ENCODE peak calls at places on chromosomes 6 and 20, in ten cellular contexts. J, G, T, W, U, X, Z, N, Y and H are unnamed samples.

GRCh38 chr20:37209193-37209592 is 29.8 kb upstream of the MROH8 start:
- DNase-seq in Z (no peak), T (no peak), G (no peak), W (no peak), U (no peak), J (no peak), N (no peak), Y (no peak), X (no peak), H (no peak)

GRCh38 chr6:23077797-23078196 is 508.4 kb downstream of the HDGFL1 start:
- DNase-seq in J (no peak), Y (no peak), W (no peak), G (no peak), N (no peak), Z (no peak), T (no peak), U (no peak), X (no peak), H (no peak)

GRCh38 chr6:117265425-117266266 is at the start of gene VGLL2:
- DNase-seq in W (no peak), Y (no peak), T (no peak), X (peak; percentile 58), Z (peak; percentile 35), U (no peak), J (peak; percentile 38), N (peak; percentile 69), G (peak; percentile 78), H (no peak)

GRCh38 chr6:147106759-147107401 is 97.3 kb upstream of the STXBP5 start:
- DNase-seq in T (no peak), U (no peak), J (peak; percentile 66), Y (no peak), X (no peak), G (no peak), N (no peak), W (no peak), Z (peak; percentile 17), H (no peak)

GRCh38 chr6:88238065-88238464 is 71.9 kb upstream of the CNR1 start:
- DNase-seq in Z (peak; percentile 4), N (no peak), T (no peak), J (peak; percentile 14), X (no peak), U (peak; percentile 39), Y (no peak), G (peak; percentile 26), W (peak; percentile 39), H (no peak)

GRCh38 chr20:13256606-13257005 is 35.5 kb downstream of the ISM1 start:
- DNase-seq in J (no peak), Z (no peak), Y (no peak), N (no peak), T (no peak), X (no peak), U (no peak), W (no peak), G (no peak), H (no peak)

GRCh38 chr6:125906158-125906998 is 50.2 kb upstream of the HINT3 start:
- DNase-seq in U (no peak), N (no peak), X (no peak), Y (peak; percentile 54), W (no peak), Z (peak; percentile 12), T (no peak), G (peak; percentile 55), J (peak; percentile 38), H (no peak)

GRCh38 chr6:109081026-109081425 is 13.6 kb downstream of the SESN1 start:
- DNase-seq in J (no peak), W (no peak), G (no peak), U (no peak), X (no peak), N (no peak), Z (no peak), T (no peak), Y (no peak), H (no peak)

GRCh38 chr20:8094415-8094818 is 37.6 kb upstream of the PLCB1 start:
- DNase-seq in W (no peak), N (no peak), J (peak; percentile 78), T (peak; percentile 90), U (peak; percentile 26), X (peak; percentile 93), G (no peak), Z (peak; percentile 67), Y (peak; percentile 49), H (peak; percentile 47)

GRCh38 chr6:169824848-169825557 is 73.6 kb downstream of the ERMARD start:
- DNase-seq in U (no peak), Z (no peak), G (no peak), W (no peak), Y (no peak), N (no peak), J (no peak), X (peak; percentile 11), T (peak; percentile 67), H (no peak)

GRCh38 chr6:3887150-3887700 is 38.1 kb downstream of the FAM50B start:
- DNase-seq in Y (no peak), X (no peak), J (peak; percentile 63), U (peak; percentile 23), G (no peak), N (no peak), Z (peak; percentile 64), T (peak; percentile 76), W (peak; percentile 40), H (no peak)

GRCh38 chr6:15401769-15402250 is 155.9 kb downstream of the JARID2 start:
- DNase-seq in Y (no peak), J (no peak), N (no peak), Z (no peak), U (peak; percentile 10), X (no peak), W (no peak), T (no peak), G (no peak), H (no peak)

GRCh38 chr6:136922680-136922996 is 537 bp downstream of the SLC35D3 start:
- DNase-seq in W (no peak), T (no peak), Z (no peak), X (no peak), U (no peak), J (no peak), Y (no peak), N (peak; percentile 55), G (no peak), H (no peak)

GRCh38 chr6:136921521-136921935 is 573 bp upstream of the SLC35D3 start:
- DNase-seq in Y (no peak), N (peak; percentile 63), U (no peak), Z (no peak), G (peak; percentile 53), X (no peak), J (no peak), W (no peak), T (no peak), H (no peak)

GRCh38 chr6:136923116-136923953 is 1.2 kb downstream of the SLC35D3 start:
- DNase-seq in X (no peak), N (peak; percentile 51), W (no peak), G (peak; percentile 3), J (no peak), U (no peak), Z (no peak), Y (no peak), T (no peak), H (no peak)

GRCh38 chr6:136920858-136921520 is 1.1 kb upstream of the SLC35D3 start:
- DNase-seq in X (no peak), G (peak; percentile 48), T (no peak), U (no peak), Y (no peak), Z (no peak), N (peak; percentile 61), J (peak; percentile 16), W (peak; percentile 5), H (no peak)

DNA sequence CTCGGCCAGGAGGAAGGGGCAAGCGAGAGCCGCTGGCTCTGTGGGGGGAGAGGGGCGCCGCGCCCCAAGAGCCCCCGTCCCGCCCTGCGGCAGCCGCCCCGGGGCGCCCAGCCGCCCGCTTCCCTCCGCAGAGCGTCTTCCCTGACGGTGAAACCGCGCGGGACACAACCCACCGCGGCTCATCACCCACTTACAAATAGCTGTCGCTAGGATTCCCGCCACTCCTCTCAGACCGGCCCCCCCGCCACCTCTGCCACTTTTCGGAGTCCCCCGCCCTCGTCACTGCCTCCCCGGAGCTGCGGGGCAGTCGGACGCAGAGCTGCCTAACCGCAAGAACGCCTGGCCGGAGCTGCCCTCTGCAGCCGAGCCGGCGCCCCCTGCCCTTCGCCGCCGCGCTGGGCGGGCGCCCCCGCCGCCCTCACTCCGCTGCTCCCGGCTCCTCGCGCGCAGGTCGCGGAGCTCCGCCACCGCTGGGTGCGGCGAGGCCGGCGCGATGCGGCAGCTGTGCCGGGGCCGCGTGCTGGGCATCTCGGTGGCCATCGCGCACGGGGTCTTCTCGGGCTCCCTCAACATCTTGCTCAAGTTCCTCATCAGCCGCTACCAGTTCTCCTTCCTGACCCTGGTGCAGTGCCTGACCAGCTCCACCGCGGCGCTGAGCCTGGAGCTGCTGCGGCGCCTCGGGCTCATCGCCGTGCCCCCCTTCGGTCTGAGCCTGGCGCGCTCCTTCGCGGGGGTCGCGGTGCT is at the start of gene SLC35D3:
- DNase-seq in J (no peak), Z (no peak), N (no peak), Y (peak; percentile 58), W (no peak), G (peak; percentile 63), U (peak; percentile 16), T (no peak), X (no peak), H (no peak)
- TF ChIP-seq CTCF in J (no peak), Z (no peak), N (no peak), Y (no peak), W (no peak), G (no peak), U (no peak), T (no peak), X (no peak), H (no peak)

GRCh38 chr6:43885399-43886066 is 115.5 kb downstream of the VEGFA start:
- DNase-seq in U (no peak), Z (no peak), J (no peak), G (no peak), Y (no peak), X (no peak), T (no peak), W (no peak), N (no peak), H (no peak)
- TF ChIP-seq CTCF in U (no peak), Z (no peak), J (no peak), G (no peak), Y (no peak), X (no peak), T (no peak), W (no peak), N (no peak), H (no peak)

GRCh38 chr6:160348552-160349441 is 619 bp downstream of the SLC22A3 start:
- DNase-seq in G (peak; percentile 55), W (peak; percentile 27), Z (no peak), J (no peak), Y (no peak), N (no peak), T (no peak), X (no peak), U (peak; percentile 44), H (no peak)
- TF ChIP-seq CTCF in G (no peak), W (peak; percentile 50), Z (no peak), J (no peak), Y (no peak), N (no peak), T (no peak), X (peak; percentile 17), U (no peak), H (no peak)

GRCh38 chr6:100785982-100786381 is 95.1 kb downstream of the ASCC3 start:
- DNase-seq in G (no peak), T (no peak), X (no peak), U (no peak), Y (no peak), W (no peak), N (no peak), Z (no peak), J (no peak), H (no peak)
- TF ChIP-seq CTCF in G (no peak), T (no peak), X (no peak), U (no peak), Y (no peak), W (no peak), N (no peak), Z (no peak), J (no peak), H (no peak)

GRCh38 chr20:34522969-34523871 is 7.0 kb downstream of the DYNLRB1 start:
- DNase-seq in Z (peak; percentile 89), G (peak; percentile 63), Y (no peak), X (peak; percentile 56), T (no peak), N (no peak), U (peak; percentile 82), W (peak; percentile 45), J (peak; percentile 59), H (no peak)
- TF ChIP-seq CTCF in Z (peak; percentile 57), G (peak; percentile 54), Y (peak; percentile 29), X (peak; percentile 61), T (no peak), N (peak; percentile 26), U (peak; percentile 60), W (peak; percentile 85), J (peak; percentile 65), H (no peak)